ENCODE peak calls at places on chromosomes 1 and 21, in nine cellular contexts. Y is kidney epithelial cell; G is uterus; H is sigmoid colon; T is upper lobe of right lung; Z is CD4-positive, alpha-beta T cell; E is A673; F is ovary; M is neural progenitor cell. D is an unnamed sample.

GRCh38 chr1:164265232-164265631 is 293.8 kb upstream of the PBX1 start:
- DNase-seq in M (no peak), Z (no peak), H (no peak), Y (no peak), T (no peak), F (no peak), E (no peak), G (peak; percentile 48), D (no peak)

GRCh38 chr1:111706921-111707320 is 32.3 kb downstream of the INKA2 start:
- DNase-seq in M (no peak), Z (no peak), F (no peak), E (no peak), G (no peak), T (no peak), H (no peak), Y (no peak), D (no peak)

GRCh38 chr1:212615092-212615470 is 6.5 kb downstream of the ATF3 start:
- DNase-seq in Y (no peak), G (no peak), H (no peak), T (no peak), Z (no peak), F (no peak), E (no peak), M (no peak), D (no peak)

GRCh38 chr21:34933609-34934345 is 115.3 kb downstream of the RUNX1 start:
- DNase-seq in T (no peak), G (no peak), Z (no peak), Y (no peak), F (no peak), H (no peak), M (no peak), E (no peak), D (no peak)

GRCh38 chr1:235511470-235512240 is 7.4 kb upstream of the B3GALNT2 start:
- DNase-seq in Z (no peak), H (no peak), M (peak; percentile 16), E (peak; percentile 14), T (no peak), Y (no peak), F (no peak), G (no peak), D (no peak)

GRCh38 chr1:103250441-103250861 is 142.1 kb upstream of the COL11A1 start:
- DNase-seq in F (no peak), Y (no peak), G (no peak), M (peak; percentile 76), Z (no peak), T (no peak), H (no peak), E (peak; percentile 90), D (no peak)

GRCh38 chr1:201461193-201461657 is 7.8 kb downstream of the PHLDA3 start:
- DNase-seq in Z (no peak), T (peak; percentile 62), M (no peak), H (peak; percentile 91), F (no peak), G (peak; percentile 57), Y (peak; percentile 98), E (peak; percentile 56), D (peak; percentile 96)

GRCh38 chr1:53625766-53626520 is 113.0 kb downstream of the GLIS1 start:
- DNase-seq in M (no peak), Y (no peak), G (no peak), Z (no peak), H (no peak), F (no peak), T (no peak), E (no peak), D (no peak)

GRCh38 chr1:3595949-3596348 is 15.4 kb downstream of the MEGF6 start:
- DNase-seq in F (no peak), Y (no peak), M (no peak), H (no peak), T (no peak), G (no peak), Z (no peak), E (no peak), D (no peak)

GRCh38 chr1:88890790-88891317 is 513 bp downstream of the GTF2B start:
- DNase-seq in T (no peak), Y (no peak), Z (no peak), M (peak; percentile 57), G (no peak), F (no peak), E (peak; percentile 35), H (no peak), D (no peak)

GRCh38 chr1:228104526-228105251 is 1.6 kb upstream of the C1orf35 start:
- DNase-seq in E (no peak), Y (no peak), M (no peak), G (no peak), F (no peak), T (no peak), Z (no peak), H (peak; percentile 64), D (no peak)

GRCh38 chr1:116686175-116686574 is 18.6 kb upstream of the IGSF3 start:
- DNase-seq in M (no peak), Z (no peak), F (no peak), Y (no peak), E (no peak), G (no peak), T (no peak), H (no peak), D (no peak)

GRCh38 chr1:154583691-154584212 is 16.2 kb downstream of the CHRNB2 start:
- DNase-seq in Y (no peak), F (peak; percentile 57), H (no peak), Z (no peak), T (no peak), E (no peak), G (no peak), M (no peak), D (no peak)

GRCh38 chr1:205921559-205921887 is 21.7 kb downstream of the SLC26A9 start:
- DNase-seq in Y (no peak), H (peak; percentile 52), Z (no peak), E (no peak), T (no peak), F (no peak), M (no peak), G (no peak), D (no peak)

GRCh38 chr1:211210052-211210451 is 49.1 kb upstream of the RCOR3 start:
- DNase-seq in E (no peak), T (no peak), G (no peak), H (no peak), M (no peak), Y (no peak), Z (no peak), F (no peak), D (no peak)

GRCh38 chr1:230860617-230861384 is 7.5 kb downstream of the C1orf198 start:
- DNase-seq in E (no peak), Z (no peak), G (no peak), Y (no peak), T (no peak), F (no peak), M (no peak), H (no peak), D (no peak)
- TF ChIP-seq CTCF in E (no peak), Z (no peak), G (no peak), Y (no peak), T (no peak), F (no peak), M (no peak), H (no peak), D (no peak)

DNA sequence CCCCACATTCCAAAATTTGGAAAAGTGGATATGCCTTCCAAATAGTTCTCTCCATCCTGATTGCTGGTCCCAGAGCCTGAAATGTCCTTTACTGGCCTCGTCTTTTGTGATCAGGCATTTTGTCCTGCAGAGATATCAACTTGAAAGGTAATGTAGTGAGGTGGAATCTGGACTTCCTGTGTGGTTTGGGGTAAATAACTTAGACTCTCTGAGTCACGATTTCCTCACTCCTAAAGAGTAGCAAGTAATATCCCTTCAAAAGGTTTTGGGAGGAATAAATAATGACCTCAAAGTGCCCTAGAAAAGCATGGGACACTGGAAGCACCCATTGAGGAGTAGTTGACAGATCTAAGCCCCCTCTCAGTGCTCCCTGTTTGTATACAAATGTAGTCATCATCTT is 426.6 kb downstream of the OMA1 start:
- DNase-seq in G (no peak), F (no peak), Y (no peak), H (no peak), T (no peak), E (no peak), Z (no peak), M (no peak), D (no peak)
- TF ChIP-seq CTCF in G (no peak), F (no peak), Y (no peak), H (no peak), T (no peak), E (no peak), Z (no peak), M (no peak), D (no peak)

DNA sequence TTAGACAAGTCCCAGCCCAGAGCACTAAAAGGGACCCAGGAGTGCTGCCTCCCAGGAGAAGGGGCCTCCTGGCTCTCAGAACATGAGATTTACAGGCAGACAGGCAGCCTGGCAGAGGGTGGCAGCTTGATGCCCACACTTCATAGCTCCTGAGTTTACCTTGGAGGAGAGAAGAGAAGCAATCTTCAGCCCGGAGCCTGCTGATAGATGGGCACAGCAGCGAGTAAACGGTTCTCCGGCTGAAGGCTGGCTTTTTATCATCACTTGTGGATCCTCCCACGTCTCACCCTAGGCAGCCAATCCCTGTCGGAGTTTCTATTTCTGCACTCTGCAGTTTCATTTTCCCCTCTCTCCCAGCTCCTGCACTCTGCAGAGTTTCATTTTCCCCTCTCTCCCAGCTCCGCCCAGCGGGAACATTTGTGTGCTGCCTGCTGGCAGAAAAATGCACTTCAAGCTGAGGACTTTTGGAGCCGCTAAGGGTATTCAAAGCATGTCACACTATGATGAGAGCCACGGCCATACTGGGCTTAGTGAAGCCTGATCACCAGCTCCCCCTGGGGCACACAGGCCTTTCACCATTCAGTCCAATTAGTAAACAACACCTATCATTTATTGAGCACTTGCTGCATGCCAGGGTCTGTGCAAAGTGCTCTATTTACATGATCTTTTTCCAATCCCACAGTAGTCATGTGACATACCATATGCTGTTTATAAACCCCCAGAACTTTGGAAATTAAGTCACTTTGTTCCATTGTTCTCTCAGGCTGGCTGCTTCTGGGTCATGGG is at the start of gene IFI6:
- DNase-seq in F (peak; percentile 85), G (peak; percentile 84), Z (peak; percentile 59), H (peak; percentile 94), Y (peak; percentile 89), T (peak; percentile 90), M (peak; percentile 76), E (peak; percentile 99), D (peak; percentile 82)
- TF ChIP-seq CTCF in F (peak; percentile 42), G (peak; percentile 34), Z (peak; percentile 52), H (peak; percentile 61), Y (peak; percentile 27), T (peak; percentile 50), M (peak; percentile 38), E (peak; percentile 49), D (peak; percentile 32)

GRCh38 chr1:8474369-8474768 is 156.5 kb downstream of the SLC45A1 start:
- DNase-seq in E (peak; percentile 71), F (no peak), G (no peak), M (no peak), Z (no peak), T (no peak), H (no peak), Y (no peak), D (no peak)

GRCh38 chr1:8471451-8471850 is 153.5 kb downstream of the SLC45A1 start:
- DNase-seq in Y (no peak), F (no peak), G (no peak), M (no peak), Z (no peak), E (no peak), T (no peak), H (no peak), D (no peak)

GRCh38 chr1:8473892-8474300 is 156.0 kb downstream of the SLC45A1 start:
- DNase-seq in Y (no peak), E (no peak), M (peak; percentile 18), G (no peak), H (no peak), F (no peak), Z (no peak), T (no peak), D (no peak)

GRCh38 chr1:8472668-8473067 is 154.8 kb downstream of the SLC45A1 start:
- DNase-seq in M (no peak), F (no peak), Z (no peak), E (no peak), G (no peak), H (no peak), T (no peak), Y (no peak), D (no peak)

GRCh38 chr1:8473121-8473891 is 155.4 kb downstream of the SLC45A1 start:
- DNase-seq in Y (no peak), G (no peak), Z (no peak), H (no peak), T (no peak), M (no peak), E (no peak), F (no peak), D (no peak)
- TF ChIP-seq CTCF in Y (no peak), G (no peak), Z (no peak), H (no peak), T (no peak), M (no peak), E (no peak), F (no peak), D (no peak)